ENCODE peak calls at places on chromosomes 5 and 9, in seven cellular contexts. W is iris pigment epithelial cell, K is hippocampal formation, B is mammary epithelial cell, I is germinal center, S is psoas muscle, Q is astrocyte of the spinal cord. X is an unnamed sample.

GRCh38 chr9:109919736-109920408 is 139.9 kb downstream of the PALM2AKAP2 start:
- DNase-seq in W (no peak), K (no peak), B (no peak), I (no peak), S (no peak), Q (no peak), X (no peak)

GRCh38 chr5:92144824-92145223 is 761.7 kb upstream of the ARRDC3 start:
- DNase-seq in W (no peak), K (no peak), B (no peak), I (no peak), S (no peak), Q (no peak), X (no peak)

GRCh38 chr5:122896598-122897282 is 51.3 kb downstream of the SNX24 start:
- DNase-seq in W (peak; percentile 39), K (no peak), B (peak; percentile 9), I (no peak), S (no peak), Q (peak; percentile 34), X (no peak)

GRCh38 chr9:132237481-132237880 is 75.6 kb downstream of the NTNG2 start:
- DNase-seq in W (no peak), K (no peak), B (no peak), I (no peak), S (no peak), Q (no peak), X (no peak)

GRCh38 chr9:88829276-88829675 is 162.0 kb upstream of the S1PR3 start:
- DNase-seq in W (peak; percentile 31), K (no peak), B (peak; percentile 61), I (no peak), S (no peak), Q (peak; percentile 39), X (no peak)

GRCh38 chr5:7754997-7755596 is 95.8 kb downstream of the CFAP90 start:
- DNase-seq in W (peak; percentile 36), K (peak; percentile 19), B (peak; percentile 24), I (peak; percentile 33), S (peak; percentile 55), Q (peak; percentile 56), X (no peak)

GRCh38 chr5:133731951-133732350 is 119.6 kb upstream of the FSTL4 start:
- DNase-seq in W (no peak), K (no peak), B (no peak), I (no peak), S (no peak), Q (no peak), X (no peak)

GRCh38 chr5:181215997-181216982 is 6.8 kb upstream of the TRIM41 start:
- DNase-seq in W (no peak), K (no peak), B (peak; percentile 48), I (no peak), S (no peak), Q (peak; percentile 38), X (no peak)

GRCh38 chr9:98797491-98797890 is 1.1 kb upstream of the ANKS6 start:
- DNase-seq in W (no peak), K (no peak), B (no peak), I (no peak), S (no peak), Q (no peak), X (no peak)

GRCh38 chr9:27206041-27206440 is 90.9 kb downstream of the EQTN start:
- DNase-seq in W (no peak), K (no peak), B (no peak), I (no peak), S (no peak), Q (no peak), X (no peak)

GRCh38 chr5:39015743-39016586 is 58.2 kb downstream of the RICTOR start:
- DNase-seq in W (peak; percentile 81), K (no peak), B (peak; percentile 63), I (no peak), S (no peak), Q (peak; percentile 68), X (no peak)

GRCh38 chr5:72067682-72068470 is 39.4 kb upstream of the MAP1B start:
- DNase-seq in W (peak; percentile 94), K (no peak), B (peak; percentile 84), I (no peak), S (no peak), Q (peak; percentile 88), X (no peak)

GRCh38 chr5:534743-535671 is 10.8 kb upstream of the SLC9A3 start:
- DNase-seq in W (no peak), K (no peak), B (no peak), I (no peak), S (peak; percentile 9), Q (no peak), X (peak; percentile 10)

GRCh38 chr9:87842878-87843585 is 39.6 kb upstream of the SPATA31E1 start:
- DNase-seq in W (no peak), K (no peak), B (no peak), I (no peak), S (no peak), Q (no peak), X (no peak)

GRCh38 chr9:136799854-136800657 is 3.9 kb downstream of the CCDC183 start:
- DNase-seq in W (peak; percentile 44), K (peak; percentile 45), B (peak; percentile 80), I (peak; percentile 91), S (peak; percentile 69), Q (peak; percentile 43), X (peak; percentile 86)

GRCh38 chr9:33809506-33809905 is 7.5 kb upstream of the UBE2R2 start:
- DNase-seq in W (peak; percentile 28), K (no peak), B (no peak), I (no peak), S (no peak), Q (no peak), X (no peak)

GRCh38 chr5:150068961-150069618 is 17.3 kb downstream of the CSF1R start:
- DNase-seq in W (no peak), K (no peak), B (no peak), I (no peak), S (no peak), Q (no peak), X (no peak)

GRCh38 chr9:98199388-98200033 is 7.1 kb upstream of the CORO2A start:
- DNase-seq in W (no peak), K (no peak), B (no peak), I (no peak), S (no peak), Q (no peak), X (no peak)

GRCh38 chr5:143557061-143557818 is 153.8 kb upstream of the NR3C1 start:
- DNase-seq in W (peak; percentile 85), K (no peak), B (peak; percentile 29), I (no peak), S (no peak), Q (no peak), X (no peak)

GRCh38 chr9:129823163-129823933 is 588 bp downstream of the TOR1A start:
- DNase-seq in W (peak; percentile 66), K (no peak), B (peak; percentile 37), I (peak; percentile 14), S (no peak), Q (peak; percentile 18), X (no peak)

GRCh38 chr5:77210091-77211012 is at the start of gene PDE8B:
- DNase-seq in W (no peak), K (no peak), B (no peak), I (peak; percentile 21), S (no peak), Q (no peak), X (peak; percentile 35)

GRCh38 chr5:94329115-94329514 is 289.3 kb downstream of the KIAA0825 start:
- DNase-seq in W (peak; percentile 0), K (no peak), B (no peak), I (no peak), S (no peak), Q (peak; percentile 3), X (no peak)

X was measured in left cardiac atrium.